ENCODE peak calls at places on chromosomes 6 and 20, in four cellular contexts. One of them, this sample, is unnamed.

GRCh38 chr6:144460224-144461095 is 175.3 kb downstream of the UTRN start:
- DNase-seq in breast epithelium: no peak
- DNase-seq in H1: no peak
- DNase-seq in Panc1: no peak
- DNase-seq in this sample: no peak

GRCh38 chr6:47428288-47428687 is 49.3 kb upstream of the CD2AP start:
- DNase-seq in breast epithelium: no peak
- DNase-seq in H1: no peak
- DNase-seq in Panc1: no peak
- DNase-seq in this sample: no peak

GRCh38 chr20:35490736-35491181 is 35.4 kb downstream of the CEP250 start:
- DNase-seq in breast epithelium: no peak
- DNase-seq in H1: no peak
- DNase-seq in Panc1: no peak
- DNase-seq in this sample: no peak

GRCh38 chr6:153024401-153025017 is 22.0 kb upstream of the MTRF1L start:
- DNase-seq in breast epithelium: no peak
- DNase-seq in H1: peak; percentile 54
- DNase-seq in Panc1: peak; percentile 45
- DNase-seq in this sample: peak; percentile 52

GRCh38 chr6:132298344-132298949 is 102.8 kb downstream of the MOXD1 start:
- DNase-seq in breast epithelium: no peak
- DNase-seq in H1: peak; percentile 53
- DNase-seq in Panc1: peak; percentile 18
- DNase-seq in this sample: peak; percentile 13

GRCh38 chr6:56716229-56716628 is 73.5 kb upstream of the DST start:
- DNase-seq in breast epithelium: no peak
- DNase-seq in H1: no peak
- DNase-seq in Panc1: no peak
- DNase-seq in this sample: no peak

GRCh38 chr6:13336553-13336952 is 8.2 kb upstream of the TBC1D7 start:
- DNase-seq in breast epithelium: peak; percentile 81
- DNase-seq in H1: peak; percentile 98
- DNase-seq in Panc1: peak; percentile 48
- DNase-seq in this sample: peak; percentile 80

GRCh38 chr20:19737025-19737424 is 21.0 kb upstream of the RIN2 start:
- DNase-seq in breast epithelium: no peak
- DNase-seq in H1: no peak
- DNase-seq in Panc1: peak; percentile 56
- DNase-seq in this sample: peak; percentile 81

GRCh38 chr6:107879912-107880311 is 55.8 kb upstream of the SCML4 start:
- DNase-seq in breast epithelium: no peak
- DNase-seq in H1: no peak
- DNase-seq in Panc1: no peak
- DNase-seq in this sample: no peak

GRCh38 chr6:159042003-159042823 is 2.6 kb downstream of the TAGAP start:
- DNase-seq in breast epithelium: peak; percentile 72
- DNase-seq in H1: peak; percentile 73
- DNase-seq in Panc1: peak; percentile 54
- DNase-seq in this sample: peak; percentile 87

GRCh38 chr6:50699086-50699886 is 14.0 kb upstream of the TFAP2D start:
- DNase-seq in breast epithelium: no peak
- DNase-seq in H1: no peak
- DNase-seq in Panc1: no peak
- DNase-seq in this sample: no peak

GRCh38 chr6:124190256-124190655 is 386.6 kb downstream of the NKAIN2 start:
- DNase-seq in breast epithelium: no peak
- DNase-seq in H1: no peak
- DNase-seq in Panc1: no peak
- DNase-seq in this sample: peak; percentile 2

GRCh38 chr6:33417127-33417902 is 592 bp downstream of the CUTA start:
- DNase-seq in breast epithelium: no peak
- DNase-seq in H1: no peak
- DNase-seq in Panc1: no peak
- DNase-seq in this sample: peak; percentile 85

GRCh38 chr6:43093361-43094289 is 17.5 kb downstream of the PTK7 start:
- DNase-seq in breast epithelium: no peak
- DNase-seq in H1: no peak
- DNase-seq in Panc1: peak; percentile 64
- DNase-seq in this sample: no peak

GRCh38 chr6:3152689-3153088 is 4.7 kb downstream of the TUBB2A start:
- DNase-seq in breast epithelium: no peak
- DNase-seq in H1: no peak
- DNase-seq in Panc1: no peak
- DNase-seq in this sample: no peak

GRCh38 chr6:3162565-3163247 is 5.4 kb upstream of the TUBB2A start:
- DNase-seq in breast epithelium: peak; percentile 77
- DNase-seq in H1: peak; percentile 85
- DNase-seq in Panc1: no peak
- DNase-seq in this sample: peak; percentile 48

GRCh38 chr6:3162067-3162497 is 4.7 kb upstream of the TUBB2A start:
- DNase-seq in breast epithelium: no peak
- DNase-seq in H1: no peak
- DNase-seq in Panc1: no peak
- DNase-seq in this sample: no peak

GRCh38 chr6:3159805-3160781 is 2.7 kb upstream of the TUBB2A start:
- DNase-seq in breast epithelium: peak; percentile 69
- DNase-seq in H1: no peak
- DNase-seq in Panc1: no peak
- DNase-seq in this sample: peak; percentile 73

GRCh38 chr6:3157151-3157933 is at the start of gene TUBB2A:
- DNase-seq in breast epithelium: peak; percentile 82
- DNase-seq in H1: peak; percentile 90
- DNase-seq in Panc1: no peak
- DNase-seq in this sample: peak; percentile 95
- TF ChIP-seq CTCF in breast epithelium: peak; percentile 56
- TF ChIP-seq CTCF in H1: peak; percentile 45
- TF ChIP-seq CTCF in Panc1: peak; percentile 86
- TF ChIP-seq CTCF in this sample: peak; percentile 81

GRCh38 chr6:142822383-142822782 is 122.6 kb downstream of the HIVEP2 start:
- DNase-seq in breast epithelium: no peak
- DNase-seq in H1: no peak
- DNase-seq in Panc1: no peak
- DNase-seq in this sample: no peak
- H3K27ac ChIP-seq in breast epithelium: peak overlapping the region; percentile 54
- H3K27ac ChIP-seq in H1: no peak overlapping the region
- H3K27ac ChIP-seq in Panc1: no peak overlapping the region
- H3K27ac ChIP-seq in this sample: no peak overlapping the region

GRCh38 chr6:12134991-12135390 is 122.9 kb downstream of the HIVEP1 start:
- DNase-seq in breast epithelium: no peak
- DNase-seq in H1: no peak
- DNase-seq in Panc1: no peak
- DNase-seq in this sample: no peak

GRCh38 chr6:12136905-12137304 is 124.8 kb downstream of the HIVEP1 start:
- DNase-seq in breast epithelium: no peak
- DNase-seq in H1: no peak
- DNase-seq in Panc1: no peak
- DNase-seq in this sample: no peak

GRCh38 chr6:12138936-12139335 is 126.8 kb downstream of the HIVEP1 start:
- DNase-seq in breast epithelium: no peak
- DNase-seq in H1: no peak
- DNase-seq in Panc1: no peak
- DNase-seq in this sample: no peak

GRCh38 chr6:12137480-12137879 is 125.4 kb downstream of the HIVEP1 start:
- DNase-seq in breast epithelium: no peak
- DNase-seq in H1: no peak
- DNase-seq in Panc1: no peak
- DNase-seq in this sample: no peak

GRCh38 chr6:12138377-12138776 is 126.3 kb downstream of the HIVEP1 start:
- DNase-seq in breast epithelium: no peak
- DNase-seq in H1: no peak
- DNase-seq in Panc1: no peak
- DNase-seq in this sample: no peak
- TF ChIP-seq CTCF in breast epithelium: no peak
- TF ChIP-seq CTCF in H1: no peak
- TF ChIP-seq CTCF in Panc1: no peak
- TF ChIP-seq CTCF in this sample: no peak

GRCh38 chr6:35083507-35083906 is 57.6 kb downstream of the TCP11 start:
- DNase-seq in breast epithelium: no peak
- DNase-seq in H1: no peak
- DNase-seq in Panc1: no peak
- DNase-seq in this sample: no peak

GRCh38 chr6:35081426-35081851 is 59.7 kb downstream of the TCP11 start:
- DNase-seq in breast epithelium: no peak
- DNase-seq in H1: no peak
- DNase-seq in Panc1: no peak
- DNase-seq in this sample: no peak

GRCh38 chr6:35082733-35083403 is 58.3 kb downstream of the TCP11 start:
- DNase-seq in breast epithelium: no peak
- DNase-seq in H1: no peak
- DNase-seq in Panc1: no peak
- DNase-seq in this sample: no peak

GRCh38 chr6:35080821-35081425 is 60.2 kb downstream of the TCP11 start:
- DNase-seq in breast epithelium: no peak
- DNase-seq in H1: no peak
- DNase-seq in Panc1: no peak
- DNase-seq in this sample: no peak

GRCh38 chr6:35082046-35082732 is 59.0 kb downstream of the TCP11 start:
- DNase-seq in breast epithelium: no peak
- DNase-seq in H1: no peak
- DNase-seq in Panc1: no peak
- DNase-seq in this sample: no peak
- H3K27ac ChIP-seq in breast epithelium: peak overlapping the region; percentile 89
- H3K27ac ChIP-seq in H1: no peak overlapping the region
- H3K27ac ChIP-seq in Panc1: no peak overlapping the region
- H3K27ac ChIP-seq in this sample: peak overlapping the region; percentile 53

DNA sequence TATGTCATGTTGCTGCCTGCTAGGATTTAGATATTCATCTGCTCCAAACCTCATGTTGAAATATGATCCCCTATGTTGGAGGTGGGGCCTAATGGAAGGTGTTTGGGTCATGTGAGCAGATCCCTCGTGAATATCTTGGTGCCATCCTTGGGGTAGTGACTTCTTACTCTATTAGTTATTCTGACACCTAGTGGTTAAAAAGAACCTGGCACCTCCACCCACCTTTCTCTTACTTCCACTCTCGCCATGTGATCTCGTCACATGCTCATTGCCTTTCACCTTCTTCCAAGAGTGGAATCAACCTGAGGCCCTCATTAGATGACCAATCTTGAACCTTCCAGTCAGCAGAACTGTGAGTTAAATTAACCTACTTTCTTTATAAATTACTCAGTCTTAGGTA is 549.4 kb upstream of the SYNCRIP start:
- DNase-seq in breast epithelium: no peak
- DNase-seq in H1: no peak
- DNase-seq in Panc1: no peak
- DNase-seq in this sample: no peak
- TF ChIP-seq CTCF in breast epithelium: no peak
- TF ChIP-seq CTCF in H1: peak; percentile 20
- TF ChIP-seq CTCF in Panc1: peak; percentile 63
- TF ChIP-seq CTCF in this sample: no peak